ENCODE peak calls at places on chromosomes 7 and 10, in five cellular contexts. G is neuronal stem cell, N is GM23248, H is fibroblast of lung, E is stomach. Q is an unnamed sample.

GRCh38 chr10:80924063-80924952 is 386.6 kb downstream of the SH2D4B start:
- DNase-seq in G (peak; percentile 62), N (peak; percentile 52), H (peak; percentile 37), E (peak; percentile 41), Q (peak; percentile 53)

GRCh38 chr10:3486346-3487065 is 298.5 kb downstream of the KLF6 start:
- DNase-seq in G (peak; percentile 62), N (peak; percentile 34), H (no peak), E (peak; percentile 74), Q (no peak)

GRCh38 chr10:70564901-70565351 is 37.6 kb downstream of the PRF1 start:
- DNase-seq in G (no peak), N (no peak), H (no peak), E (no peak), Q (no peak)

GRCh38 chr7:47725031-47725780 is 143.3 kb upstream of the TNS3 start:
- DNase-seq in G (no peak), N (no peak), H (no peak), E (peak; percentile 31), Q (peak; percentile 58)

GRCh38 chr7:6631605-6632004 is 5.5 kb upstream of the ZNF316 start:
- DNase-seq in G (no peak), N (no peak), H (no peak), E (no peak), Q (no peak)

GRCh38 chr7:108605582-108606173 is 36.0 kb downstream of the DNAJB9 start:
- DNase-seq in G (no peak), N (peak; percentile 8), H (peak; percentile 20), E (no peak), Q (no peak)

GRCh38 chr10:77305650-77306632 is 331.7 kb downstream of the KCNMA1 start:
- DNase-seq in G (no peak), N (peak; percentile 53), H (no peak), E (no peak), Q (no peak)

GRCh38 chr7:33537078-33537477 is 368.3 kb upstream of the BMPER start:
- DNase-seq in G (no peak), N (no peak), H (no peak), E (no peak), Q (no peak)

GRCh38 chr10:48801026-48801425 is 116.4 kb downstream of the WDFY4 start:
- DNase-seq in G (no peak), N (peak; percentile 58), H (no peak), E (no peak), Q (no peak)

GRCh38 chr10:128080231-128080630 is 46.0 kb downstream of the MKI67 start:
- DNase-seq in G (no peak), N (no peak), H (no peak), E (no peak), Q (no peak)

GRCh38 chr10:99711129-99711719 is 20.7 kb downstream of the COX15 start:
- DNase-seq in G (no peak), N (peak; percentile 87), H (peak; percentile 76), E (peak; percentile 29), Q (peak; percentile 57)

GRCh38 chr10:6140141-6140841 is 51.5 kb downstream of the RBM17 start:
- DNase-seq in G (no peak), N (no peak), H (no peak), E (peak; percentile 33), Q (no peak)

GRCh38 chr7:149826344-149827088 is 11.7 kb upstream of the ZNF862 start:
- DNase-seq in G (no peak), N (no peak), H (no peak), E (no peak), Q (no peak)

GRCh38 chr7:100835903-100836811 is 8.8 kb upstream of the EPHB4 start:
- DNase-seq in G (peak; percentile 65), N (no peak), H (no peak), E (peak; percentile 64), Q (no peak)

GRCh38 chr10:31752167-31752566 is 176.5 kb downstream of the ARHGAP12 start:
- DNase-seq in G (no peak), N (no peak), H (no peak), E (no peak), Q (no peak)

GRCh38 chr10:48493083-48493871 is 111.6 kb downstream of the ARHGAP22 start:
- DNase-seq in G (no peak), N (no peak), H (no peak), E (peak; percentile 21), Q (no peak)

GRCh38 chr10:23065549-23065948 is 29.8 kb upstream of the MSRB2 start:
- DNase-seq in G (no peak), N (peak; percentile 89), H (peak; percentile 78), E (peak; percentile 85), Q (peak; percentile 53)

DNA sequence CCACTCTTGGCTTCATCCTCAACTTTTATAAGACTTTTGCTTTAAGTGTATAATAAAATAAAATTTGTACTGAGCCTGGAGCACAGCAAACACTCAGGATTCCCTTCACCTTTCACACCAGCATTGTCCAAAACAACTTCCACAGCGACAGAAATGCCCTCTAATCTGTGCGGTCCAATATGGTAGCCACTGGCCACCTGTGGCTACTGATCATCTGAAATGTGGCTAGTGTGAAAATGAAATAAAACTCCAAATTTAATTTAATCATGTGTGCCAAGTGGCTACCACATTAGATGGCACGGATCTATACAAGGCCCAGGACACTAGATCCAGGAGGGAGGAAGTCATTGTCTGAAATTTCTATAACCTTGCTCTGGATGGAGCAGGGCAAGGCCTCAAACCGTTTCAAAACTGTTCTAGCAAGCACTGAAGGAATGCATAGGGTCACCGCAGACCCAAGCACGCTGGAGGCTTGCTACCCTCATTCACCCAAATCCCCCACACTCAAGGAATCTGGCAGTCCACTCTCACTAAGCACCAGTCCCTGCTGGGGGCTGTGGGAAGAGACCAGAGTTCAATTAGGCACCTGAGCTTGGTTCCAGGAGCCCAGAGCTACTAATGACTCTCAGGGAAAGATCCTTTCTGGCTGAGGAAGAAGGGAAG is 6.3 kb upstream of the MYO1G start:
- DNase-seq in G (no peak), N (no peak), H (no peak), E (no peak), Q (no peak)
- H3K4me3 ChIP-seq in G (peak overlapping the region; percentile 47), N (peak overlapping the region; percentile 81), H (peak overlapping the region; percentile 44), E (peak overlapping the region; percentile 58), Q (peak overlapping the region; percentile 95)

GRCh38 chr10:110448682-110449418 is 48.9 kb upstream of the DUSP5 start:
- DNase-seq in G (no peak), N (no peak), H (peak; percentile 40), E (no peak), Q (no peak)

GRCh38 chr10:110445871-110446270 is 51.8 kb upstream of the DUSP5 start:
- DNase-seq in G (no peak), N (no peak), H (no peak), E (no peak), Q (no peak)

GRCh38 chr10:110446277-110446676 is 51.4 kb upstream of the DUSP5 start:
- DNase-seq in G (no peak), N (no peak), H (no peak), E (no peak), Q (no peak)

GRCh38 chr10:110446954-110447608 is 50.6 kb upstream of the DUSP5 start:
- DNase-seq in G (no peak), N (peak; percentile 92), H (peak; percentile 89), E (no peak), Q (peak; percentile 87)

DNA sequence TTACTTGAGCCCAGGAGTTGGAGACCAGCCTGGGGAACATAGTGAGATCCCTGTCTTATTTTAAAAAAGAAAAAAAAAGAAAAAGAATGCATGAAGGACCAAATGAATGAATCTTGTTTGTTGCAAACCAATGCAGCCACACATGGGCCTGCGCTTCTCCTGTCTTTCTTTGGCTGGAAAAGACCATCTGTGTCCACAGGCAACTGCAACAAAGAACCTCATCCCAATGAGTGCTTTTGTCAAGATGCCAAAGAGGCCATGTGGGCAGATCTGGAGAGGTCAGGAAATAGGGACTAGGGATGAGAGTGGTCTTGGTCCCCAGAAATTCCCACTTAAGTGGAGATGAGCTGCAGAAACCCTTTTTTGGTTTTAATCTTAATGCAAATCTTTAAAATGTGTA is 49.8 kb upstream of the DUSP5 start:
- DNase-seq in G (no peak), N (no peak), H (no peak), E (no peak), Q (no peak)
- H3K27ac ChIP-seq in G (no peak overlapping the region), N (peak overlapping the region; percentile 69), H (peak overlapping the region; percentile 60), E (no peak overlapping the region), Q (peak overlapping the region; percentile 71)

DNA sequence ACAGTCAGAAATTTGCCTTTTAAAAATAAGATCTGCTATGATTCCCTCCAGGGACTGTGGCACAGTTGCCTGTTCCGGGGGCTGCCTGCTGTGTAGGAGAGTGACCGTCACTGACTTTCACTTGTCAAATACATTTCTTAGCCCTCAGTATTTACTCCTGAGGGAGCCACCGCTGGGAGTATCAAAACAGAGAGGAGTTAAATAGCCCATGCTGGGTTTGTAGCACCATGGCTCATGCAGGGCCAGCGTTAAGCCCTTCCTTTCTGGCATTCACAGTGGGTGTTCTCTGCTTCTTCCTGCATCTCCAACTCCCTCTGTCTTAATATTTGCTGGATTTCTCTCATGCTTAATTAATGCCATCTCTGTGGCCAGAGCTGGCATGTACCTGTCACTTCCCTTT is 897.8 kb downstream of the SORCS3 start:
- DNase-seq in G (peak; percentile 33), N (no peak), H (no peak), E (no peak), Q (no peak)
- H3K4me3 ChIP-seq in G (peak overlapping the region; percentile 20), N (no peak overlapping the region), H (no peak overlapping the region), E (no peak overlapping the region), Q (no peak overlapping the region)

GRCh38 chr7:57426629-57427003 is 23.4 kb upstream of the ZNF716 start:
- DNase-seq in G (no peak), N (no peak), H (no peak), E (no peak), Q (no peak)

GRCh38 chr7:57425239-57425944 is 24.6 kb upstream of the ZNF716 start:
- DNase-seq in G (no peak), N (no peak), H (no peak), E (no peak), Q (no peak)

GRCh38 chr7:57427146-57427545 is 22.8 kb upstream of the ZNF716 start:
- DNase-seq in G (no peak), N (no peak), H (no peak), E (no peak), Q (no peak)

GRCh38 chr7:57425969-57426628 is 23.9 kb upstream of the ZNF716 start:
- DNase-seq in G (no peak), N (no peak), H (no peak), E (no peak), Q (no peak)

DNA sequence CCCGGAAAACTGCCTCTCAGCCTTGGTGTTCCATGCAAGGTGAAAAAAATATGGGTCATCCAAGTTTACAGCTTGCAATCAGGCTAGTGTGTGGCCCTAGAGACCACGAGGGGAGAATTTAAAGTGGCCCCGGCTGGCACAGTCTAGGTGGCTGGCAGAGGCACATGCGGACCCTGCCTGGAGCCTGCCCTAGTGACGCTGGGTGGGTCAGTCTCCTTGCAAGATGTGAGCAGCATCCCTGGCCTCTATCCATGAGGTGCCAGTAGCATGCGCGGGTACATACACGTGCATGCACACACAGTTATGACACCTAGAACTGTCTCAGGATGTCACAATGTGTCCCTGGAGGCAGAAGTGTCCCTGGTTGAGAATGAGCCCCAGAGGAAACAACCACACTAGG is 22.4 kb upstream of the ZNF716 start:
- DNase-seq in G (no peak), N (no peak), H (no peak), E (no peak), Q (no peak)
- H3K27ac ChIP-seq in G (no peak overlapping the region), N (no peak overlapping the region), H (no peak overlapping the region), E (no peak overlapping the region), Q (no peak overlapping the region)

GRCh38 chr10:46283217-46283944 is 3.4 kb upstream of the ANTXRL start:
- DNase-seq in G (no peak), N (no peak), H (no peak), E (peak; percentile 14), Q (no peak)

GRCh38 chr10:46284286-46285229 is 2.2 kb upstream of the ANTXRL start:
- DNase-seq in G (peak; percentile 61), N (peak; percentile 92), H (peak; percentile 56), E (peak; percentile 90), Q (peak; percentile 11)

GRCh38 chr10:46285300-46285699 is 1.5 kb upstream of the ANTXRL start:
- DNase-seq in G (no peak), N (no peak), H (no peak), E (no peak), Q (no peak)

GRCh38 chr10:46282460-46283216 is 4.2 kb upstream of the ANTXRL start:
- DNase-seq in G (peak; percentile 42), N (peak; percentile 90), H (peak; percentile 50), E (peak; percentile 80), Q (peak; percentile 18)

GRCh38 chr10:46283945-46284285 is 2.9 kb upstream of the ANTXRL start:
- DNase-seq in G (no peak), N (no peak), H (no peak), E (no peak), Q (no peak)
- H3K4me3 ChIP-seq in G (no peak overlapping the region), N (peak overlapping the region; percentile 77), H (no peak overlapping the region), E (peak overlapping the region; percentile 71), Q (peak overlapping the region; percentile 62)